ENCODE peak calls at places on chromosomes 16 and 17, in ten cellular contexts. One of them, this sample, is unnamed.

GRCh38 chr17:73742915-73743314 is 98.7 kb upstream of the SDK2 start:
- DNase-seq in epithelial cell of esophagus: no peak
- DNase-seq in cardiac fibroblast: no peak
- DNase-seq in mesothelial cell of epicardium: no peak
- DNase-seq in right atrium auricular region: no peak
- DNase-seq in pancreas: no peak
- DNase-seq in stomach: no peak
- DNase-seq in foreskin keratinocyte: no peak
- DNase-seq in suprapubic skin: no peak
- DNase-seq in fibroblast of pulmonary artery: no peak
- DNase-seq in this sample: no peak

GRCh38 chr16:52540910-52541309 is 6.0 kb downstream of the TOX3 start:
- DNase-seq in epithelial cell of esophagus: no peak
- DNase-seq in cardiac fibroblast: no peak
- DNase-seq in mesothelial cell of epicardium: no peak
- DNase-seq in right atrium auricular region: no peak
- DNase-seq in pancreas: no peak
- DNase-seq in stomach: no peak
- DNase-seq in foreskin keratinocyte: no peak
- DNase-seq in suprapubic skin: no peak
- DNase-seq in fibroblast of pulmonary artery: no peak
- DNase-seq in this sample: no peak

GRCh38 chr17:76726766-76727718 is at the start of gene METTL23:
- DNase-seq in epithelial cell of esophagus: peak
- DNase-seq in cardiac fibroblast: peak
- DNase-seq in mesothelial cell of epicardium: peak
- DNase-seq in right atrium auricular region: peak
- DNase-seq in pancreas: peak
- DNase-seq in stomach: peak
- DNase-seq in foreskin keratinocyte: peak
- DNase-seq in suprapubic skin: peak
- DNase-seq in fibroblast of pulmonary artery: peak
- DNase-seq in this sample: peak

GRCh38 chr17:13576661-13577526 is 24.8 kb downstream of the HS3ST3A1 start:
- DNase-seq in epithelial cell of esophagus: no peak
- DNase-seq in cardiac fibroblast: peak
- DNase-seq in mesothelial cell of epicardium: no peak
- DNase-seq in right atrium auricular region: no peak
- DNase-seq in pancreas: no peak
- DNase-seq in stomach: no peak
- DNase-seq in foreskin keratinocyte: no peak
- DNase-seq in suprapubic skin: no peak
- DNase-seq in fibroblast of pulmonary artery: no peak
- DNase-seq in this sample: no peak

GRCh38 chr16:307691-308312 is 24.8 kb downstream of the PDIA2 start:
- DNase-seq in epithelial cell of esophagus: no peak
- DNase-seq in cardiac fibroblast: no peak
- DNase-seq in mesothelial cell of epicardium: no peak
- DNase-seq in right atrium auricular region: no peak
- DNase-seq in pancreas: no peak
- DNase-seq in stomach: no peak
- DNase-seq in foreskin keratinocyte: no peak
- DNase-seq in suprapubic skin: no peak
- DNase-seq in fibroblast of pulmonary artery: no peak
- DNase-seq in this sample: no peak

GRCh38 chr16:66273644-66274334 is 92.7 kb upstream of the CDH5 start:
- DNase-seq in epithelial cell of esophagus: peak
- DNase-seq in cardiac fibroblast: peak
- DNase-seq in mesothelial cell of epicardium: peak
- DNase-seq in right atrium auricular region: no peak
- DNase-seq in pancreas: no peak
- DNase-seq in stomach: no peak
- DNase-seq in foreskin keratinocyte: peak
- DNase-seq in suprapubic skin: no peak
- DNase-seq in fibroblast of pulmonary artery: peak
- DNase-seq in this sample: peak

GRCh38 chr17:69450857-69451410 is 36.4 kb downstream of the MAP2K6 start:
- DNase-seq in epithelial cell of esophagus: peak
- DNase-seq in cardiac fibroblast: no peak
- DNase-seq in mesothelial cell of epicardium: no peak
- DNase-seq in right atrium auricular region: no peak
- DNase-seq in pancreas: no peak
- DNase-seq in stomach: no peak
- DNase-seq in foreskin keratinocyte: no peak
- DNase-seq in suprapubic skin: no peak
- DNase-seq in fibroblast of pulmonary artery: peak
- DNase-seq in this sample: no peak

GRCh38 chr16:89974860-89975259 is 26.3 kb downstream of the DEF8 start:
- DNase-seq in epithelial cell of esophagus: no peak
- DNase-seq in cardiac fibroblast: no peak
- DNase-seq in mesothelial cell of epicardium: no peak
- DNase-seq in right atrium auricular region: no peak
- DNase-seq in pancreas: no peak
- DNase-seq in stomach: no peak
- DNase-seq in foreskin keratinocyte: no peak
- DNase-seq in suprapubic skin: no peak
- DNase-seq in fibroblast of pulmonary artery: no peak
- DNase-seq in this sample: no peak

GRCh38 chr17:7217113-7217987 is 2.3 kb downstream of the DLG4 start:
- DNase-seq in epithelial cell of esophagus: peak
- DNase-seq in cardiac fibroblast: peak
- DNase-seq in mesothelial cell of epicardium: peak
- DNase-seq in right atrium auricular region: no peak
- DNase-seq in pancreas: peak
- DNase-seq in stomach: peak
- DNase-seq in foreskin keratinocyte: no peak
- DNase-seq in suprapubic skin: no peak
- DNase-seq in fibroblast of pulmonary artery: peak
- DNase-seq in this sample: peak

DNA sequence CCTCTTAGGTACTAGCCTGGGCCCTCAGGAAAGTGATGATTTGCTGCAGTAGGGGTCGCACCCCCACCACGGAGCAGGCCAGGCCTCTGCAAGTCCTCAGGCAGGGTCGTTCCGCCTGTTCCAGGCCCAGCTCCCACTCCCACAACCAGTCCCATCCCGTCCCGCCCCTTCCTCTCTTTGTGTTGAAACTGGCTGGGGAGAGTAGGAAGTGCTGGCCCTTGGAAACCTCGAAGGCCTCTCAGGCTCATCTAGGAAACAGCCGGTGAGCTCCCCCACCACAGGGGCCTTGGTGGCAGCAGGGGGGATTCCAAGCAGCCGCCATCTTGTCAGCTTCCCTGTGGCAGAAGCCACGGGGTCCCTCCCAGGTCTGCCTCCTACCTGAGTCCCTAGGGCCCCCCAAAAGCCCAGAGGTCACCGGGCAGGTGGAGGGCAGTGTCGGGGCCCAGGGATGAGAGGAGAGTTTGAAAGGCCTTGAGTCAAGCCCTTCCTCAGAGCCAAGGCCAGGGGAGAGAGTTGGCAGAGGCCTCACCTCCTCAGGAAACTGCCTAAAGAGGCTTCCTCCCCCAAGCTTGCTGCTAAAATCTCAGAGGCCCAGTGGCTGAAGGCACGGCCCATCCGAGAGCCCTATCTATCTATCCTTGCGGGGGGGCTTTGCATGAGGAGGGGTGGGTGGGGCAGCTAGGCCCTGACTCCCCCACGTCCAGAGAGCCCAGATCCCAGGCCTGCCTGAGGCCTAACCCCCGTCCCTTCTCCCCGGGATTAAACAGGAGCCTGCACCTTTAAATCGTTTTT is 22.2 kb downstream of the MMP15 start:
- DNase-seq in epithelial cell of esophagus: no peak
- DNase-seq in cardiac fibroblast: no peak
- DNase-seq in mesothelial cell of epicardium: no peak
- DNase-seq in right atrium auricular region: no peak
- DNase-seq in pancreas: no peak
- DNase-seq in stomach: no peak
- DNase-seq in foreskin keratinocyte: no peak
- DNase-seq in suprapubic skin: no peak
- DNase-seq in fibroblast of pulmonary artery: peak
- DNase-seq in this sample: no peak
- TF ChIP-seq CTCF in epithelial cell of esophagus: no peak
- TF ChIP-seq CTCF in cardiac fibroblast: no peak
- TF ChIP-seq CTCF in mesothelial cell of epicardium: no peak
- TF ChIP-seq CTCF in right atrium auricular region: no peak
- TF ChIP-seq CTCF in pancreas: no peak
- TF ChIP-seq CTCF in stomach: no peak
- TF ChIP-seq CTCF in foreskin keratinocyte: no peak
- TF ChIP-seq CTCF in suprapubic skin: no peak
- TF ChIP-seq CTCF in fibroblast of pulmonary artery: no peak
- TF ChIP-seq CTCF in this sample: no peak

GRCh38 chr17:52276609-52277008 is 118.1 kb upstream of the CA10 start:
- DNase-seq in epithelial cell of esophagus: no peak
- DNase-seq in cardiac fibroblast: no peak
- DNase-seq in mesothelial cell of epicardium: no peak
- DNase-seq in right atrium auricular region: no peak
- DNase-seq in pancreas: no peak
- DNase-seq in stomach: no peak
- DNase-seq in foreskin keratinocyte: no peak
- DNase-seq in suprapubic skin: no peak
- DNase-seq in fibroblast of pulmonary artery: no peak
- DNase-seq in this sample: no peak
- TF ChIP-seq CTCF in epithelial cell of esophagus: no peak
- TF ChIP-seq CTCF in cardiac fibroblast: no peak
- TF ChIP-seq CTCF in mesothelial cell of epicardium: no peak
- TF ChIP-seq CTCF in right atrium auricular region: no peak
- TF ChIP-seq CTCF in pancreas: no peak
- TF ChIP-seq CTCF in stomach: no peak
- TF ChIP-seq CTCF in foreskin keratinocyte: no peak
- TF ChIP-seq CTCF in suprapubic skin: no peak
- TF ChIP-seq CTCF in fibroblast of pulmonary artery: no peak
- TF ChIP-seq CTCF in this sample: no peak

GRCh38 chr17:28407130-28407973 is 1.3 kb upstream of the SLC46A1 start:
- DNase-seq in epithelial cell of esophagus: peak
- DNase-seq in cardiac fibroblast: no peak
- DNase-seq in mesothelial cell of epicardium: peak
- DNase-seq in right atrium auricular region: no peak
- DNase-seq in pancreas: no peak
- DNase-seq in stomach: no peak
- DNase-seq in foreskin keratinocyte: peak
- DNase-seq in suprapubic skin: no peak
- DNase-seq in fibroblast of pulmonary artery: no peak
- DNase-seq in this sample: no peak
- TF ChIP-seq CTCF in epithelial cell of esophagus: peak
- TF ChIP-seq CTCF in cardiac fibroblast: no peak
- TF ChIP-seq CTCF in mesothelial cell of epicardium: no peak
- TF ChIP-seq CTCF in right atrium auricular region: no peak
- TF ChIP-seq CTCF in pancreas: no peak
- TF ChIP-seq CTCF in stomach: no peak
- TF ChIP-seq CTCF in foreskin keratinocyte: peak
- TF ChIP-seq CTCF in suprapubic skin: no peak
- TF ChIP-seq CTCF in fibroblast of pulmonary artery: no peak
- TF ChIP-seq CTCF in this sample: no peak

GRCh38 chr17:31544186-31544585 is 152.7 kb downstream of the RAB11FIP4 start:
- DNase-seq in epithelial cell of esophagus: no peak
- DNase-seq in cardiac fibroblast: no peak
- DNase-seq in mesothelial cell of epicardium: no peak
- DNase-seq in right atrium auricular region: no peak
- DNase-seq in pancreas: no peak
- DNase-seq in stomach: no peak
- DNase-seq in foreskin keratinocyte: peak
- DNase-seq in suprapubic skin: no peak
- DNase-seq in fibroblast of pulmonary artery: no peak
- DNase-seq in this sample: no peak

GRCh38 chr17:31537558-31537957 is 146.1 kb downstream of the RAB11FIP4 start:
- DNase-seq in epithelial cell of esophagus: no peak
- DNase-seq in cardiac fibroblast: peak
- DNase-seq in mesothelial cell of epicardium: no peak
- DNase-seq in right atrium auricular region: no peak
- DNase-seq in pancreas: peak
- DNase-seq in stomach: peak
- DNase-seq in foreskin keratinocyte: peak
- DNase-seq in suprapubic skin: no peak
- DNase-seq in fibroblast of pulmonary artery: peak
- DNase-seq in this sample: peak

GRCh38 chr17:31540602-31541307 is 149.3 kb downstream of the RAB11FIP4 start:
- DNase-seq in epithelial cell of esophagus: no peak
- DNase-seq in cardiac fibroblast: no peak
- DNase-seq in mesothelial cell of epicardium: no peak
- DNase-seq in right atrium auricular region: no peak
- DNase-seq in pancreas: no peak
- DNase-seq in stomach: no peak
- DNase-seq in foreskin keratinocyte: no peak
- DNase-seq in suprapubic skin: no peak
- DNase-seq in fibroblast of pulmonary artery: no peak
- DNase-seq in this sample: no peak

GRCh38 chr17:31538080-31538762 is 146.7 kb downstream of the RAB11FIP4 start:
- DNase-seq in epithelial cell of esophagus: no peak
- DNase-seq in cardiac fibroblast: no peak
- DNase-seq in mesothelial cell of epicardium: no peak
- DNase-seq in right atrium auricular region: no peak
- DNase-seq in pancreas: no peak
- DNase-seq in stomach: no peak
- DNase-seq in foreskin keratinocyte: no peak
- DNase-seq in suprapubic skin: no peak
- DNase-seq in fibroblast of pulmonary artery: no peak
- DNase-seq in this sample: no peak

GRCh38 chr17:31541559-31541958 is 150.1 kb downstream of the RAB11FIP4 start:
- DNase-seq in epithelial cell of esophagus: no peak
- DNase-seq in cardiac fibroblast: no peak
- DNase-seq in mesothelial cell of epicardium: no peak
- DNase-seq in right atrium auricular region: no peak
- DNase-seq in pancreas: no peak
- DNase-seq in stomach: no peak
- DNase-seq in foreskin keratinocyte: no peak
- DNase-seq in suprapubic skin: no peak
- DNase-seq in fibroblast of pulmonary artery: no peak
- DNase-seq in this sample: no peak
- TF ChIP-seq CTCF in epithelial cell of esophagus: peak
- TF ChIP-seq CTCF in cardiac fibroblast: peak
- TF ChIP-seq CTCF in mesothelial cell of epicardium: no peak
- TF ChIP-seq CTCF in right atrium auricular region: no peak
- TF ChIP-seq CTCF in pancreas: no peak
- TF ChIP-seq CTCF in stomach: no peak
- TF ChIP-seq CTCF in foreskin keratinocyte: peak
- TF ChIP-seq CTCF in suprapubic skin: no peak
- TF ChIP-seq CTCF in fibroblast of pulmonary artery: no peak
- TF ChIP-seq CTCF in this sample: no peak

This sample was measured in fibroblast of mammary gland.